ENCODE peak calls at places on chromosomes 1 and 21, in ten cellular contexts. T is dorsolateral prefrontal cortex; W is neural crest cell; R is WERI-Rb-1; V is psoas muscle; M is RWPE2; X is neural progenitor cell; P is activated CD8-positive, alpha-beta T cell treated with anti-CD3 and anti-CD28 coated beads for 36 hours; Z is astrocyte of the spinal cord; H is Calu3. E is an unnamed sample.

GRCh38 chr1:199696225-199696624 is 331.3 kb upstream of the NR5A2 start:
- DNase-seq in Z (no peak), P (no peak), H (no peak), M (no peak), R (no peak), T (no peak), V (no peak), W (no peak), X (no peak), E (no peak)

GRCh38 chr1:143748906-143749305 is 222.9 kb downstream of the FAM72C start:
- DNase-seq in P (no peak), H (no peak), V (no peak), M (no peak), T (no peak), R (no peak), X (no peak), Z (no peak), W (no peak), E (no peak)

GRCh38 chr1:197837911-197838310 is 62.6 kb upstream of the DENND1B start:
- DNase-seq in W (no peak), H (peak), M (no peak), X (no peak), Z (no peak), P (no peak), R (no peak), T (no peak), V (no peak), E (no peak)

GRCh38 chr1:204477036-204477740 is 17.4 kb downstream of the PIK3C2B start:
- DNase-seq in H (no peak), W (no peak), V (no peak), T (peak), X (no peak), R (no peak), P (no peak), Z (no peak), M (no peak), E (no peak)

GRCh38 chr1:30684881-30685795 is 38.2 kb downstream of the MATN1 start:
- DNase-seq in X (peak), T (peak), R (peak), H (peak), P (peak), W (peak), V (no peak), M (peak), Z (no peak), E (no peak)

GRCh38 chr1:8137406-8138244 is 111.5 kb upstream of the ERRFI1 start:
- DNase-seq in Z (peak), H (peak), R (no peak), X (peak), W (no peak), P (no peak), T (no peak), V (peak), M (no peak), E (peak)

GRCh38 chr1:97145321-97145956 is 423.9 kb downstream of the PTBP2 start:
- DNase-seq in X (peak), Z (peak), R (no peak), P (no peak), M (no peak), V (no peak), H (no peak), T (peak), W (no peak), E (peak)

GRCh38 chr1:7482077-7482476 is 289.0 kb upstream of the VAMP3 start:
- DNase-seq in M (no peak), V (no peak), R (no peak), T (no peak), X (no peak), P (no peak), Z (no peak), H (no peak), W (no peak), E (no peak)

GRCh38 chr1:117735045-117735992 is 129.5 kb downstream of the TENT5C start:
- DNase-seq in X (peak), H (peak), V (no peak), W (no peak), R (no peak), Z (peak), M (no peak), P (peak), T (no peak), E (peak)

GRCh38 chr1:191804311-191804710 is 354.0 kb upstream of the RGS18 start:
- DNase-seq in H (no peak), R (no peak), V (no peak), W (no peak), T (no peak), X (peak), P (no peak), Z (no peak), M (no peak), E (no peak)

GRCh38 chr1:205140113-205140512 is 18.3 kb upstream of the RBBP5 start:
- DNase-seq in X (no peak), R (peak), H (no peak), T (no peak), P (no peak), V (no peak), M (no peak), W (no peak), Z (no peak), E (no peak)

GRCh38 chr1:9198538-9199361 is 35.8 kb upstream of the H6PD start:
- DNase-seq in Z (peak), H (no peak), P (peak), R (no peak), M (no peak), W (peak), X (peak), V (peak), T (peak), E (no peak)

GRCh38 chr1:113630340-113631327 is 128.7 kb downstream of the PHTF1 start:
- DNase-seq in P (no peak), W (no peak), T (no peak), R (no peak), Z (no peak), V (no peak), X (no peak), H (no peak), M (no peak), E (no peak)

GRCh38 chr1:228316589-228317387 is 89.8 kb downstream of the TRIM11 start:
- DNase-seq in V (no peak), P (no peak), H (no peak), T (peak), R (no peak), W (no peak), M (peak), Z (no peak), X (no peak), E (no peak)

GRCh38 chr1:235408503-235408960 is 41.3 kb downstream of the TBCE start:
- DNase-seq in W (no peak), M (no peak), H (no peak), X (no peak), T (no peak), Z (no peak), R (no peak), P (no peak), V (no peak), E (no peak)

GRCh38 chr1:161216945-161217712 is 2.0 kb downstream of the FCER1G start:
- DNase-seq in R (no peak), W (no peak), X (no peak), H (no peak), M (no peak), P (no peak), Z (peak), V (no peak), T (no peak), E (peak)

GRCh38 chr1:26923711-26924110 is 2.2 kb downstream of the NUDC start:
- DNase-seq in Z (peak), X (no peak), H (no peak), M (no peak), T (no peak), V (no peak), P (peak), R (no peak), W (no peak), E (peak)

GRCh38 chr1:57770772-57771171 is 346.9 kb upstream of the DAB1 start:
- DNase-seq in T (no peak), V (no peak), P (no peak), H (no peak), X (peak), M (no peak), W (no peak), R (peak), Z (no peak), E (no peak)

GRCh38 chr1:167881069-167881468 is 32.9 kb downstream of the ADCY10 start:
- DNase-seq in H (no peak), M (no peak), V (no peak), Z (peak), R (no peak), P (no peak), X (no peak), W (no peak), T (no peak), E (peak)

GRCh38 chr1:23643668-23644554 is 47.7 kb upstream of the RPL11 start:
- DNase-seq in M (no peak), W (no peak), V (no peak), X (peak), P (no peak), Z (no peak), T (no peak), R (peak), H (no peak), E (no peak)

GRCh38 chr1:227357229-227358078 is 39.2 kb upstream of the CDC42BPA start:
- DNase-seq in R (no peak), W (no peak), V (peak), M (peak), T (no peak), X (no peak), H (peak), P (no peak), Z (peak), E (peak)

GRCh38 chr21:35540950-35541632 is 492.0 kb upstream of the RUNX1 start:
- DNase-seq in T (no peak), M (no peak), R (no peak), Z (peak), X (no peak), V (no peak), H (no peak), W (no peak), P (no peak), E (peak)

GRCh38 chr1:111568160-111568559 is 51.4 kb upstream of the RAP1A start:
- DNase-seq in T (no peak), R (no peak), W (no peak), Z (no peak), H (no peak), V (no peak), X (no peak), M (no peak), P (no peak), E (no peak)

GRCh38 chr1:26862781-26863676 is at the start of gene SFN:
- DNase-seq in W (no peak), M (peak), P (peak), R (peak), T (no peak), X (peak), V (no peak), Z (no peak), H (peak), E (no peak)

GRCh38 chr1:93615201-93616150 is 66.2 kb downstream of the BCAR3 start:
- DNase-seq in H (peak), R (no peak), M (peak), P (peak), Z (peak), X (no peak), T (no peak), W (no peak), V (no peak), E (peak)

DNA sequence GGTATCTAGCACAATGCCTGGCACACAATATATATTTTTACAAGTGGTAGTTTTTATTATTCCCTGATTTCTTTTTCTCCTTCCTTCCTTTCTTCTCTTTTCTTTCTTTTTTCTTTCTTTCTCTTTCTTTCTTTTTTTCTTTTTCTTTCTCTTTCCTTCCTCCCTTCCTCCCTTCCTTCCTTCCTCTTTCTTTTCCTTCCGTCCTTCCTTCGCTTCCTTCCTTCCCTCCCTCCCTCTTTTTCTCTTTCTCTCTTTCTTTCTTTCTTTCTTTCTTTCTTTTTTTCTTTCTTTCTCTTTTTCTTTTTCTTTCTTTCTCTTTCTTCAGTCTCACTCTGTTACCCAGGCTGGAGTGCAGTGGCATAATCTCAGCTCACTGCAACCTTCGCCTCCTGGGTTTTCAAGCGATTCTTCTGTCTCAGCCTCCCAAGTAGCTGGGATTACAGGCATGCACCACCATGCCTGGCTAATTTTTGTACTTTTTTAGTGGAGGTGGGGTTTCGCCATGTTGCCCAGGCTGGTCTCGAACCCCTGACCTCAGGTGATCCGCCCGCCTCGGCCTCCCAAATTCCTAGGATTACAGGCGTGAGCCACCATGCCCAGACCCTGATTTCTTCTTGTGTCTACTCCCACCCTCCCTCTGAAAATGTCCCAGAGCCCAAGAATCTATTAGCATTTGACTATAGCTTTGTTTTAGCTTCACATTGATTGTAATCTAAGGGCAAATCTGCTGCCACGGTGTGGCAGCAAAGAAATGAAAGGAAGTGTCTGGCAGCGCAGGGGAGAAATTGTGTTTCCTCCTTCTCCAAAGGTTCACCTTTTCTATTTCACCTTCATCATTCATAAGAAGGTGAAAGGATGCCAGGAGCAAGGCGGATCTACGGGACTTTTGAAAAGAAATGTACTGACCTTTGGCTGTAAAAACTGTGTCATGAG is 19.9 kb upstream of the ABCB10 start:
- DNase-seq in V (no peak), M (no peak), W (no peak), P (no peak), T (no peak), R (no peak), H (no peak), X (no peak), Z (no peak), E (no peak)
- TF ChIP-seq CTCF in V (no peak), M (no peak), W (no peak), P (no peak), T (peak), R (no peak), H (no peak), X (no peak), Z (no peak), E (no peak)

GRCh38 chr1:72845342-72845741 is 563.0 kb upstream of the NEGR1 start:
- DNase-seq in M (no peak), P (no peak), W (no peak), R (peak), H (peak), T (no peak), V (no peak), X (peak), Z (peak), E (no peak)
- TF ChIP-seq CTCF in M (peak), P (no peak), W (peak), R (peak), H (no peak), T (no peak), V (no peak), X (peak), Z (peak), E (peak)

DNA sequence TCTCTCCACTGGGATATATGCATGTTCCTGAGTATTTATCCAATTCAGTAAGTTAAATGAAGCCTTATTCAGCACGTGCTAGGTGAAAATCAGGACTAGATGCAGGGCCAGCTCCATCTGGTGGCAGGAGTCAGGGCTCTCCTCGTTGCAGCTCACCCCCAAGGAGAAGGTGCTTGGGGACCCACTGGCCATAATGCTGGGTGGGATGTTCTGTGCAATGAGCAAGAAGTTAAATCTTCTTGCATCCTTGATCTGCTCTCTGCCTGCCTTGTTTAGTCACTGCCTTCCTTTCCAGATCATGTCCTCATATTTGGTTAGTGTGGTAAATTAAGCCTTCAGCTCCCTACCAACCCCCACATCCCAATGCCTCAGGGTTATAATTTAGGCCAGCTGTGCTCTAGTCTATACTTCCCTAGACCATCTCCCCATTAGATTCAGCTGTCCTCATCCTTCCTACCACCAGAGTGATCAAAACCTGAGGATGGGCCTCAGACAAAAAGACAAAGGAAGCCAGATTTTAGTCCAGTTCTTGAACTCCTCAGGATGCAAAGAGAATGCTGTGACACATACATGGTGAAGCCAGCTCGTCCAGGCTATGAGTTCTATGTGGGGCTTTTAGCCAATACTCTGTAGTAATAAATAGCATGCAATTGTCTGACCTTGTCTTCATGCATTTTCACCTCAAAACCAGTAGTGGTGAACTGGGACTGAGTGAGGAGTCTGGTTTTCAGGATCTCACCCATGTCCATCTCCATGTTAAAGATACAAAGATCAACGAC is 55.9 kb downstream of the SEC16B start:
- DNase-seq in T (peak), P (no peak), R (peak), H (peak), V (no peak), Z (peak), W (no peak), X (peak), M (no peak), E (peak)
- TF ChIP-seq CTCF in T (no peak), P (no peak), R (peak), H (peak), V (peak), Z (peak), W (peak), X (peak), M (peak), E (peak)

GRCh38 chr21:20045197-20045596 is 953.0 kb upstream of the NCAM2 start:
- DNase-seq in W (no peak), V (no peak), M (no peak), H (no peak), Z (no peak), P (no peak), R (no peak), T (no peak), X (no peak), E (no peak)

DNA sequence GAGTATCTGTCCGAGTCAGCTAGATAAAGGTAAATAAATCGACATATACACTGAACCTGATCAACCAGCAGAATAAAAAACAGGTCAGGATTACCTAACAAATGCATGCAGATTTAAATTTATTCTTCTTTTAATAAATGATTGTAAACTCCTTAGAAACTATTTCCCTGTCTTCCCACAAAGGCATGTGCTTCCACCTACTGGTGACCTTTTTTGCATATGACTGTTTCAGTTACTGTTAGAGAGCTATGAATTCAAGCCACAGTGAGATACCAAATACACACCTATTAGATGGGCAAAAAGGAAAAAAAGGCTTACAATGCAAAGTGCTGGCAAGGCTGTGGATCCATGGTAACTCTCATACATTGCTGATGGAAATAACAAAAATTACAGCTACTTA is 957.4 kb upstream of the NCAM2 start:
- DNase-seq in V (no peak), R (no peak), M (no peak), W (no peak), P (no peak), X (no peak), T (no peak), Z (no peak), H (no peak), E (no peak)
- TF ChIP-seq CTCF in V (no peak), R (peak), M (peak), W (peak), P (no peak), X (peak), T (no peak), Z (no peak), H (no peak), E (no peak)

GRCh38 chr1:209625205-209625549 is 27.0 kb downstream of the LAMB3 start:
- DNase-seq in V (peak), T (no peak), P (no peak), X (no peak), W (no peak), R (no peak), M (no peak), Z (no peak), H (no peak), E (peak)

GRCh38 chr1:209626633-209627348 is 25.4 kb downstream of the LAMB3 start:
- DNase-seq in V (no peak), H (no peak), X (no peak), T (no peak), M (no peak), R (no peak), P (no peak), Z (no peak), W (no peak), E (no peak)

GRCh38 chr1:209627349-209628196 is 24.7 kb downstream of the LAMB3 start:
- DNase-seq in P (peak), M (no peak), R (peak), X (peak), T (peak), V (peak), H (peak), Z (peak), W (peak), E (peak)

GRCh38 chr1:209624516-209625204 is 27.6 kb downstream of the LAMB3 start:
- DNase-seq in P (no peak), M (no peak), R (no peak), X (no peak), Z (no peak), W (no peak), H (no peak), V (no peak), T (no peak), E (no peak)

DNA sequence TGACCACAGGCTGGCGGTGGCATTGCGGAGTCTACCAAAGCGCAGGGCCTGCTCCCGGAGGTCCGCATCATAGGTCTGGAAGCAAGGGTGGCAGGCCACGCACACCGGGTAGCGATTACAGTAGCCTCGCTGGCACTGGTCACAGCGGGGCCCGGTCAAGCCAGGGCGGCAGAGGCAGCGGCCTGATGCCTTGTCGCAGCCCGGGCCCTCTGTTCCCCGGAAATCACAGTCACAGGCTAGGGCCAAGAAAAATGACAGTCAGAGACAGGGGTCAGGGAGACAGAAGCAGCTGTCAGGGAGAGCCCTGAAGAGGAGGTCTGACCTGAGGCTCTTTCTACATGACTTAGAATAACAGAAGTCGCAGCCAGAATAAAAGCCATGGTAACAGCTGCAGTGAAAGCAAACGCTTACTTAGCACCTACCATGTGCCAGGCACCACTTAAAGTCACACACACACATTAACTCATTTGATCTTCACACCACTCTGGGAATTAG is 26.4 kb downstream of the LAMB3 start:
- DNase-seq in T (no peak), W (no peak), X (no peak), H (no peak), Z (no peak), R (no peak), M (no peak), P (no peak), V (no peak), E (no peak)
- TF ChIP-seq CTCF in T (no peak), W (no peak), X (no peak), H (no peak), Z (no peak), R (no peak), M (no peak), P (no peak), V (no peak), E (no peak)

E was measured in HFFc6.